ENCODE peak calls at places on chromosome 12, in four cellular contexts. P, F, W and D are unnamed samples.

GRCh38 chr12:6950944-6951540 is at the start of gene PTPN6:
- DNase-seq in P (no peak), F (no peak), W (peak), D (no peak)

GRCh38 chr12:80567391-80567790 is 123.4 kb downstream of the PTPRQ start:
- DNase-seq in P (no peak), F (peak), W (no peak), D (no peak)

GRCh38 chr12:57099062-57099714 is 10.3 kb downstream of the NAB2 start:
- DNase-seq in P (peak), F (no peak), W (no peak), D (no peak)

GRCh38 chr12:127294651-127295205 is 972.2 kb upstream of the TMEM132C start:
- DNase-seq in P (no peak), F (no peak), W (no peak), D (no peak)

GRCh38 chr12:52836042-52836466 is 1.9 kb upstream of the KRT79 start:
- DNase-seq in P (peak), F (peak), W (no peak), D (no peak)

GRCh38 chr12:116194935-116195431 is 82.5 kb downstream of the MED13L start:
- DNase-seq in P (no peak), F (no peak), W (no peak), D (no peak)

GRCh38 chr12:132178314-132178713 is 34.1 kb downstream of the NOC4L start:
- DNase-seq in P (no peak), F (no peak), W (no peak), D (no peak)

GRCh38 chr12:9711664-9712063 is 21.2 kb downstream of the CLECL1 start:
- DNase-seq in P (no peak), F (no peak), W (no peak), D (peak)

GRCh38 chr12:29333178-29333577 is 47.8 kb downstream of the ERGIC2 start:
- DNase-seq in P (no peak), F (no peak), W (no peak), D (no peak)

GRCh38 chr12:80708535-80709328 is 1.3 kb downstream of the MYF6 start:
- DNase-seq in P (no peak), F (peak), W (no peak), D (peak)

GRCh38 chr12:1972260-1972659 is 32.0 kb downstream of the DCP1B start:
- DNase-seq in P (peak), F (peak), W (no peak), D (no peak)

GRCh38 chr12:66803972-66804371 is 125.1 kb upstream of the GRIP1 start:
- DNase-seq in P (no peak), F (peak), W (no peak), D (peak)

GRCh38 chr12:109923481-109924245 is 23.6 kb downstream of the TCHP start:
- DNase-seq in P (no peak), F (no peak), W (no peak), D (no peak)

GRCh38 chr12:58387199-58387598 is 445.8 kb downstream of the ATP23 start:
- DNase-seq in P (peak), F (peak), W (no peak), D (no peak)

GRCh38 chr12:40843495-40843894 is 151.3 kb downstream of the CNTN1 start:
- DNase-seq in P (no peak), F (no peak), W (no peak), D (no peak)

GRCh38 chr12:121709478-121709890 is 3.1 kb upstream of the TMEM120B start:
- DNase-seq in P (peak), F (peak), W (no peak), D (no peak)

GRCh38 chr12:52011602-52012214 is 5.0 kb downstream of the TAMALIN start:
- DNase-seq in P (no peak), F (no peak), W (no peak), D (no peak)

GRCh38 chr12:57881035-57881973 is 34.8 kb upstream of the CTDSP2 start:
- DNase-seq in P (peak), F (no peak), W (no peak), D (no peak)

GRCh38 chr12:58408516-58408915 is 467.1 kb downstream of the ATP23 start:
- DNase-seq in P (no peak), F (no peak), W (no peak), D (no peak)

GRCh38 chr12:73308747-73309146 is 1036.6 kb downstream of the TRHDE start:
- DNase-seq in P (peak), F (no peak), W (no peak), D (no peak)

GRCh38 chr12:108173892-108174291 is 44.8 kb downstream of the WSCD2 start:
- DNase-seq in P (no peak), F (no peak), W (no peak), D (no peak)

GRCh38 chr12:100699209-100699608 is 95.4 kb upstream of the ANO4 start:
- DNase-seq in P (no peak), F (no peak), W (no peak), D (no peak)

GRCh38 chr12:67818379-67819001 is 169.9 kb downstream of the DYRK2 start:
- DNase-seq in P (no peak), F (no peak), W (no peak), D (no peak)

GRCh38 chr12:54661048-54661447 is 12.9 kb upstream of the DCD start:
- DNase-seq in P (no peak), F (no peak), W (no peak), D (no peak)

GRCh38 chr12:46831335-46832083 is 5.7 kb upstream of the SLC38A4 start:
- DNase-seq in P (no peak), F (peak), W (no peak), D (peak)

GRCh38 chr12:75656650-75657049 is 145.2 kb upstream of the KRR1 start:
- DNase-seq in P (peak), F (peak), W (no peak), D (no peak)

GRCh38 chr12:44839785-44840184 is 36.3 kb downstream of the NELL2 start:
- DNase-seq in P (no peak), F (no peak), W (no peak), D (no peak)

GRCh38 chr12:99736760-99737159 is 89.2 kb downstream of the GARIN6 start:
- DNase-seq in P (no peak), F (no peak), W (no peak), D (no peak)

GRCh38 chr12:60872850-60873713 is 1277.3 kb downstream of the SLC16A7 start:
- DNase-seq in P (no peak), F (no peak), W (no peak), D (no peak)

GRCh38 chr12:48927261-48927660 is 2.0 kb upstream of the FKBP11 start:
- DNase-seq in P (no peak), F (peak), W (no peak), D (no peak)

GRCh38 chr12:113299619-113300237 is 35.2 kb downstream of the SLC8B1 start:
- DNase-seq in P (peak), F (peak), W (no peak), D (peak)

GRCh38 chr12:130367003-130367402 is 29.3 kb downstream of the PIWIL1 start:
- DNase-seq in P (no peak), F (no peak), W (no peak), D (no peak)

GRCh38 chr12:132282950-132283771 is 46.2 kb downstream of the GALNT9 start:
- DNase-seq in P (no peak), F (no peak), W (no peak), D (peak)

GRCh38 chr12:66910366-66910974 is 231.6 kb upstream of the GRIP1 start:
- DNase-seq in P (no peak), F (no peak), W (no peak), D (no peak)

GRCh38 chr12:63805704-63806672 is 26.3 kb downstream of the RXYLT1 start:
- DNase-seq in P (no peak), F (no peak), W (no peak), D (no peak)